ENCODE peak calls at places on chromosomes 1 and 21, in seven cellular contexts. One of them, this sample, is unnamed.

GRCh38 chr1:240888039-240888786 is 276.3 kb upstream of the GREM2 start:
- DNase-seq in smooth muscle cell of the brain vasculature: no peak
- DNase-seq in HS-27A: no peak
- DNase-seq in GM13976: peak
- DNase-seq in ACHN: peak
- DNase-seq in tibial artery: no peak
- DNase-seq in hypothalamus: no peak
- DNase-seq in this sample: no peak

GRCh38 chr1:194698908-194699318 is 1512.5 kb upstream of the B3GALT2 start:
- DNase-seq in smooth muscle cell of the brain vasculature: no peak
- DNase-seq in HS-27A: no peak
- DNase-seq in GM13976: no peak
- DNase-seq in ACHN: no peak
- DNase-seq in tibial artery: no peak
- DNase-seq in hypothalamus: no peak
- DNase-seq in this sample: no peak

GRCh38 chr1:224433671-224434446 is 738 bp downstream of the WDR26 start:
- DNase-seq in smooth muscle cell of the brain vasculature: no peak
- DNase-seq in HS-27A: no peak
- DNase-seq in GM13976: peak
- DNase-seq in ACHN: peak
- DNase-seq in tibial artery: peak
- DNase-seq in hypothalamus: no peak
- DNase-seq in this sample: peak

GRCh38 chr1:76568839-76569238 is 298.4 kb upstream of the ST6GALNAC5 start:
- DNase-seq in smooth muscle cell of the brain vasculature: no peak
- DNase-seq in HS-27A: no peak
- DNase-seq in GM13976: no peak
- DNase-seq in ACHN: no peak
- DNase-seq in tibial artery: no peak
- DNase-seq in hypothalamus: no peak
- DNase-seq in this sample: no peak

GRCh38 chr1:101996830-101997485 is at the start of gene OLFM3:
- DNase-seq in smooth muscle cell of the brain vasculature: no peak
- DNase-seq in HS-27A: no peak
- DNase-seq in GM13976: peak
- DNase-seq in ACHN: peak
- DNase-seq in tibial artery: no peak
- DNase-seq in hypothalamus: no peak
- DNase-seq in this sample: no peak

GRCh38 chr1:41021526-41022308 is at the start of gene SLFNL1:
- DNase-seq in smooth muscle cell of the brain vasculature: no peak
- DNase-seq in HS-27A: no peak
- DNase-seq in GM13976: no peak
- DNase-seq in ACHN: no peak
- DNase-seq in tibial artery: peak
- DNase-seq in hypothalamus: no peak
- DNase-seq in this sample: no peak

GRCh38 chr1:27682351-27682944 is 10.5 kb upstream of the IFI6 start:
- DNase-seq in smooth muscle cell of the brain vasculature: no peak
- DNase-seq in HS-27A: no peak
- DNase-seq in GM13976: no peak
- DNase-seq in ACHN: no peak
- DNase-seq in tibial artery: no peak
- DNase-seq in hypothalamus: no peak
- DNase-seq in this sample: no peak

GRCh38 chr1:162391790-162392563 is 10.4 kb downstream of the C1orf226 start:
- DNase-seq in smooth muscle cell of the brain vasculature: no peak
- DNase-seq in HS-27A: no peak
- DNase-seq in GM13976: peak
- DNase-seq in ACHN: peak
- DNase-seq in tibial artery: peak
- DNase-seq in hypothalamus: no peak
- DNase-seq in this sample: peak

GRCh38 chr1:24870551-24871195 is 59.4 kb downstream of the RUNX3 start:
- DNase-seq in smooth muscle cell of the brain vasculature: no peak
- DNase-seq in HS-27A: no peak
- DNase-seq in GM13976: peak
- DNase-seq in ACHN: no peak
- DNase-seq in tibial artery: peak
- DNase-seq in hypothalamus: no peak
- DNase-seq in this sample: no peak

GRCh38 chr1:231093158-231093922 is 53.3 kb upstream of the FAM89A start:
- DNase-seq in smooth muscle cell of the brain vasculature: no peak
- DNase-seq in HS-27A: no peak
- DNase-seq in GM13976: no peak
- DNase-seq in ACHN: peak
- DNase-seq in tibial artery: no peak
- DNase-seq in hypothalamus: peak
- DNase-seq in this sample: no peak

GRCh38 chr1:234571692-234572091 is 38.3 kb downstream of the IRF2BP2 start:
- DNase-seq in smooth muscle cell of the brain vasculature: no peak
- DNase-seq in HS-27A: no peak
- DNase-seq in GM13976: no peak
- DNase-seq in ACHN: no peak
- DNase-seq in tibial artery: no peak
- DNase-seq in hypothalamus: no peak
- DNase-seq in this sample: no peak

GRCh38 chr1:192061556-192061955 is 96.7 kb upstream of the RGS18 start:
- DNase-seq in smooth muscle cell of the brain vasculature: no peak
- DNase-seq in HS-27A: no peak
- DNase-seq in GM13976: no peak
- DNase-seq in ACHN: no peak
- DNase-seq in tibial artery: no peak
- DNase-seq in hypothalamus: no peak
- DNase-seq in this sample: no peak

GRCh38 chr21:37565530-37566223 is 199.1 kb downstream of the DYRK1A start:
- DNase-seq in smooth muscle cell of the brain vasculature: no peak
- DNase-seq in HS-27A: no peak
- DNase-seq in GM13976: no peak
- DNase-seq in ACHN: peak
- DNase-seq in tibial artery: no peak
- DNase-seq in hypothalamus: no peak
- DNase-seq in this sample: peak

GRCh38 chr1:205259361-205259832 is 31.7 kb downstream of the TMCC2 start:
- DNase-seq in smooth muscle cell of the brain vasculature: no peak
- DNase-seq in HS-27A: no peak
- DNase-seq in GM13976: no peak
- DNase-seq in ACHN: no peak
- DNase-seq in tibial artery: no peak
- DNase-seq in hypothalamus: no peak
- DNase-seq in this sample: no peak

This sample was measured in ureter.